ENCODE peak calls at places on chromosome 18, in nine cellular contexts. A, Y, E, R, F, V, X, C and M are unnamed samples.

GRCh38 chr18:70279470-70279869 is 9.4 kb upstream of the SOCS6 start:
- ATAC-seq in A (peak; percentile 42), Y (no peak), E (no peak), R (no peak), F (no peak), V (no peak), X (peak; percentile 39), C (no peak), M (no peak)

GRCh38 chr18:312415-312814 is 44.6 kb upstream of the THOC1 start:
- ATAC-seq in A (no peak), Y (no peak), E (no peak), R (no peak), F (no peak), V (no peak), X (no peak), C (no peak), M (no peak)

GRCh38 chr18:59061914-59062642 is 77.6 kb upstream of the SEC11C start:
- ATAC-seq in A (no peak), Y (no peak), E (no peak), R (no peak), F (no peak), V (no peak), X (no peak), C (peak; percentile 9), M (no peak)

GRCh38 chr18:57427429-57428181 is 7.6 kb upstream of the ONECUT2 start:
- ATAC-seq in A (no peak), Y (peak; percentile 59), E (no peak), R (peak; percentile 63), F (peak; percentile 68), V (no peak), X (no peak), C (no peak), M (peak; percentile 19)

GRCh38 chr18:21457179-21457535 is 143.3 kb downstream of the ESCO1 start:
- ATAC-seq in A (no peak), Y (no peak), E (no peak), R (no peak), F (no peak), V (no peak), X (no peak), C (no peak), M (no peak)

GRCh38 chr18:68837665-68838390 is 39.9 kb downstream of the CCDC102B start:
- ATAC-seq in A (peak; percentile 60), Y (peak; percentile 55), E (no peak), R (peak; percentile 59), F (no peak), V (peak; percentile 46), X (no peak), C (no peak), M (peak; percentile 58)

GRCh38 chr18:64993695-64994094 is 757.1 kb upstream of the CDH7 start:
- ATAC-seq in A (no peak), Y (peak; percentile 36), E (no peak), R (peak; percentile 68), F (no peak), V (peak; percentile 17), X (no peak), C (no peak), M (no peak)

GRCh38 chr18:49886891-49887764 is 73.8 kb upstream of the ACAA2 start:
- ATAC-seq in A (no peak), Y (no peak), E (no peak), R (no peak), F (no peak), V (peak; percentile 55), X (peak; percentile 75), C (no peak), M (no peak)

GRCh38 chr18:3321133-3321812 is 59.3 kb downstream of the MYL12B start:
- ATAC-seq in A (peak; percentile 68), Y (no peak), E (no peak), R (no peak), F (no peak), V (peak; percentile 94), X (no peak), C (no peak), M (no peak)

GRCh38 chr18:37525302-37525585 is 40.4 kb downstream of the CELF4 start:
- ATAC-seq in A (no peak), Y (no peak), E (no peak), R (no peak), F (no peak), V (no peak), X (no peak), C (no peak), M (no peak)

GRCh38 chr18:22551536-22552151 is 133.9 kb upstream of the CTAGE1 start:
- ATAC-seq in A (peak; percentile 85), Y (no peak), E (no peak), R (peak; percentile 54), F (no peak), V (peak; percentile 93), X (peak; percentile 36), C (no peak), M (no peak)

GRCh38 chr18:9849407-9849961 is 36.3 kb upstream of the TXNDC2 start:
- ATAC-seq in A (no peak), Y (peak; percentile 90), E (peak; percentile 92), R (peak; percentile 93), F (peak; percentile 94), V (no peak), X (no peak), C (peak; percentile 98), M (peak; percentile 58)

GRCh38 chr18:32324173-32324572 is 134.3 kb downstream of the MEP1B start:
- ATAC-seq in A (no peak), Y (peak; percentile 23), E (no peak), R (peak; percentile 76), F (peak; percentile 31), V (no peak), X (no peak), C (peak; percentile 62), M (peak; percentile 72)

GRCh38 chr18:62522178-62522509 is 681 bp upstream of the ZCCHC2 start:
- ATAC-seq in A (peak; percentile 18), Y (peak; percentile 55), E (peak; percentile 7), R (peak; percentile 15), F (peak; percentile 18), V (peak; percentile 8), X (peak; percentile 21), C (peak; percentile 12), M (peak; percentile 0)

GRCh38 chr18:62521588-62521987 is 1.2 kb upstream of the ZCCHC2 start:
- ATAC-seq in A (no peak), Y (no peak), E (no peak), R (no peak), F (no peak), V (no peak), X (no peak), C (no peak), M (no peak)

GRCh38 chr18:62523631-62524442 is 1.0 kb downstream of the ZCCHC2 start:
- ATAC-seq in A (peak; percentile 3), Y (peak; percentile 0), E (no peak), R (no peak), F (no peak), V (peak; percentile 6), X (no peak), C (peak; percentile 9), M (no peak)

GRCh38 chr18:62523255-62523588 is 397 bp downstream of the ZCCHC2 start:
- ATAC-seq in A (no peak), Y (no peak), E (no peak), R (no peak), F (no peak), V (no peak), X (no peak), C (peak; percentile 0), M (no peak)

DNA sequence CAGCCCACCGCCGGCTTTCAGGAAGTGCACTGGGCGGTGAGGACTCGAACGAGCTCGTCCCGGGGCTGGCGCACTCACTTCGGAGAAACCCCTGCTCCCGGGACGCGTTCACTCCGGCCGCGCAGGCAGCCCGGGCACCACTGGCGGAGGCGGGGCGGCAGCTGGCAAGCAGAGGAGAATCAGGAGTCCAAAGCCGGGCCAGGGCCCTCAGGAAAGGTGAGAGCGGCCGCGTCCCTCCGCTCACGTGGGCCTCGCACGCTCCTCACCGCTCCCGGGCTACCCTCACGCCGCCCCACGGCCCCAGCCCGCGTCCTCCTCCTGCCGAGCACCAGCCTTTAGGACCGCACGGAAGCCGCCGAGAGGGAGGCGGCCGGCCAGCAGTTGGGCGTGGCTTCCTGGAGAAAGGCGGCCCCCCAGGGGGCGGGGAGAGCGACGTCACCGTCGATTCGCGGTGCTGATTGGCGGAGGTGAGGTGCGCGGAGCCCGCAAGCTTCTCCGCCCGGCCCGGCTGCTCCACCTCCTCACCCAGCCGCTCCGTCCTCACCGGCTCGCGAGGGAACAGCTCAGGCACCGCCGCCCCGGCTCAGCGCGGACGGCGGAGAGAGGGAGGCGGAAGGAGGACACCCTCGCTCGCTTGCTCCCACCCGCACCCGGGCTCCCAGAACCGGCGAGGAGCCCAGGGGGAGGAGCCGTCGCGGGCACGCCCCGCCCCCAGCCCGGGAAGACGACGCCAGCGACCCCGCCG is at the start of gene ZCCHC2:
- ATAC-seq in A (peak; percentile 79), Y (peak; percentile 90), E (peak; percentile 97), R (peak; percentile 87), F (peak; percentile 89), V (peak; percentile 86), X (peak; percentile 83), C (peak; percentile 56), M (peak; percentile 91)
- H3K4me1 ChIP-seq in A (peaks cover 28% of the 10 kb centered on the region), Y (peaks cover 37% of the 10 kb centered on the region), E (peaks cover 25% of the 10 kb centered on the region), R (peaks cover 6% of the 10 kb centered on the region), F (peaks cover 15% of the 10 kb centered on the region), V (peaks cover 13% of the 10 kb centered on the region), X (peaks cover 21% of the 10 kb centered on the region), C (peaks cover 17% of the 10 kb centered on the region), M (peaks cover 12% of the 10 kb centered on the region)

GRCh38 chr18:79626905-79627749 is 52.5 kb upstream of the CTDP1 start:
- ATAC-seq in A (no peak), Y (no peak), E (no peak), R (no peak), F (no peak), V (no peak), X (no peak), C (no peak), M (no peak)
- H3K27me3 ChIP-seq in A (peaks cover 61% of the 10 kb centered on the region), Y (peaks cover 22% of the 10 kb centered on the region), E (no peaks in the 10 kb centered on the region), R (peaks cover 58% of the 10 kb centered on the region), F (peaks cover 5% of the 10 kb centered on the region), V (no peaks in the 10 kb centered on the region), X (peaks cover 5% of the 10 kb centered on the region), C (peaks cover 16% of the 10 kb centered on the region), M (peaks cover 61% of the 10 kb centered on the region)

DNA sequence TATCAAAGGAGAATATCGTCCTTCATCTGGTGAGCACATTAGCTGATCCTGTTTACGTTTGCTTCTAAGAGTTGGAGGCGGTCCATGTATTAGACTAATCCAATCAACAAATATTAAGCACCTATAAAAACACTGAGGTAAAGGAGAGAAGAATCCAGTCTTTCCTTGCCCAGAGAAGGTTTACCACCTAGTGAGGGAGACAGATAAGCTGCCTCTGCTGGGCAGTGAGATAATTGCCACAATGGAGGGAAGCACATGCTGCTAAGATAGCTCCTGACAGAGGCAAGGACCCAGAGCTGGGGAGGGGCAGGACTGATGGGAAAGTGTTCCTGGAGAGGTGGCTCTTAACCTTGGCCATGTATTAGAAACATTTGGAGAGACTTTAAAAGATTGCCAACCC is 36.7 kb upstream of the ST8SIA5 start:
- ATAC-seq in A (peak; percentile 40), Y (no peak), E (peak; percentile 30), R (no peak), F (no peak), V (no peak), X (peak; percentile 83), C (no peak), M (no peak)
- TF ChIP-seq CTCF in A (no peak), Y (no peak), E (no peak), R (no peak), F (no peak), V (no peak), X (no peak), C (no peak), M (no peak)

DNA sequence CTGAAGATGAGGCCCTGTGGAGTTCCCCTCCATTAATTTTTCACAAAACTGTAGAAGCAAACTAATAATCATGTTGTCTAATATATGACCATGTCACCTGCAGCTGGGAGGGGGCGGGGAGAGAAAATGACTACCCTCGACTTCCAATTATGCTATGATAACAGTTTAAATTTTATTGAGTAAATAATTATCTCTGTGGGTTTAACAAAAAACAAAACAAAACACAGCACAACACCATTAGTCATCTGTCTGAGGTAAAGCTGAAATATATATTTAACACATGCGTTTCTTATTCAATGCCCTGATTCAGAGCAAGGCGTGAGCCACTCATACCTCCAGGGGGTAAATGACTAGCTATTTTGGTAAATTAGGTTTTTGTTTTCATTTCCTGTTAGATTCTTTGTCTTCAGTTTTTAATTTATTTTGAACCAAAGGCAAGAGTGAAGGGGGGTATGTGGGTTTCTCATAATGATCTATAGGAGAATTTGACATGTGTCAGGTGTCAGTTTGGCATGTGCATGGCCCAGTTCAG is 77.4 kb upstream of the ZCCHC2 start:
- ATAC-seq in A (no peak), Y (no peak), E (no peak), R (no peak), F (no peak), V (peak; percentile 64), X (no peak), C (no peak), M (no peak)
- H3K4me1 ChIP-seq in A (peaks cover 11% of the 10 kb centered on the region), Y (peaks cover 7% of the 10 kb centered on the region), E (peaks cover 2% of the 10 kb centered on the region), R (no peaks in the 10 kb centered on the region), F (peaks cover 3% of the 10 kb centered on the region), V (peaks cover 3% of the 10 kb centered on the region), X (peaks cover 7% of the 10 kb centered on the region), C (peaks cover 1% of the 10 kb centered on the region), M (no peaks in the 10 kb centered on the region)